ENCODE peak calls at places on chromosomes 16 and 17, in ten cellular contexts. One of them, this sample, is unnamed.
A peak's percentile ranks its signal among the peaks of the same experiment; 100 is the strongest.

GRCh38 chr17:42928714-42929496 is 28.3 kb downstream of the G6PC1 start:
- DNase-seq in cardiac septum: no peak
- DNase-seq in left ventricle myocardium inferior: no peak
- DNase-seq in HEK293T: peak; percentile 65
- DNase-seq in fibroblast of the aortic adventitia: peak; percentile 94
- DNase-seq in mucosa of descending colon: no peak
- DNase-seq in stimulated activated CD8-positive, alpha-beta memory T cell treated with anti-CD3 and anti-CD28 coated beads, Interleukin-7, amount 100 ng/mL, for 24 hours: no peak
- DNase-seq in fibroblast of mammary gland: peak; percentile 91
- DNase-seq in T-helper 1 cell: no peak
- DNase-seq in tibial artery: peak; percentile 78
- DNase-seq in this sample: peak; percentile 82

GRCh38 chr16:11848842-11849241 is 2.5 kb downstream of the RSL1D1 start:
- DNase-seq in mucosa of descending colon: no peak
- DNase-seq in left ventricle myocardium inferior: no peak
- DNase-seq in fibroblast of the aortic adventitia: peak; percentile 58
- DNase-seq in stimulated activated CD8-positive, alpha-beta memory T cell treated with anti-CD3 and anti-CD28 coated beads, Interleukin-7, amount 100 ng/mL, for 24 hours: no peak
- DNase-seq in cardiac septum: no peak
- DNase-seq in HEK293T: no peak
- DNase-seq in fibroblast of mammary gland: peak; percentile 79
- DNase-seq in tibial artery: no peak
- DNase-seq in T-helper 1 cell: no peak
- DNase-seq in this sample: peak; percentile 45

GRCh38 chr16:85767569-85767968 is 16.7 kb upstream of the C16orf74 start:
- DNase-seq in T-helper 1 cell: no peak
- DNase-seq in fibroblast of the aortic adventitia: peak; percentile 82
- DNase-seq in tibial artery: no peak
- DNase-seq in fibroblast of mammary gland: peak; percentile 78
- DNase-seq in cardiac septum: no peak
- DNase-seq in mucosa of descending colon: no peak
- DNase-seq in stimulated activated CD8-positive, alpha-beta memory T cell treated with anti-CD3 and anti-CD28 coated beads, Interleukin-7, amount 100 ng/mL, for 24 hours: no peak
- DNase-seq in left ventricle myocardium inferior: no peak
- DNase-seq in HEK293T: no peak
- DNase-seq in this sample: peak; percentile 86

GRCh38 chr17:65584604-65585521 is 23.4 kb upstream of the AXIN2 start:
- DNase-seq in mucosa of descending colon: no peak
- DNase-seq in tibial artery: no peak
- DNase-seq in cardiac septum: no peak
- DNase-seq in stimulated activated CD8-positive, alpha-beta memory T cell treated with anti-CD3 and anti-CD28 coated beads, Interleukin-7, amount 100 ng/mL, for 24 hours: no peak
- DNase-seq in left ventricle myocardium inferior: peak; percentile 42
- DNase-seq in fibroblast of mammary gland: no peak
- DNase-seq in T-helper 1 cell: no peak
- DNase-seq in fibroblast of the aortic adventitia: peak; percentile 22
- DNase-seq in HEK293T: no peak
- DNase-seq in this sample: no peak

GRCh38 chr17:14125518-14126125 is 56.3 kb downstream of the COX10 start:
- DNase-seq in fibroblast of mammary gland: no peak
- DNase-seq in T-helper 1 cell: no peak
- DNase-seq in stimulated activated CD8-positive, alpha-beta memory T cell treated with anti-CD3 and anti-CD28 coated beads, Interleukin-7, amount 100 ng/mL, for 24 hours: no peak
- DNase-seq in HEK293T: no peak
- DNase-seq in mucosa of descending colon: no peak
- DNase-seq in tibial artery: no peak
- DNase-seq in fibroblast of the aortic adventitia: no peak
- DNase-seq in left ventricle myocardium inferior: no peak
- DNase-seq in cardiac septum: no peak
- DNase-seq in this sample: peak; percentile 34

GRCh38 chr16:28930652-28931051 is 1.1 kb upstream of the CD19 start:
- DNase-seq in HEK293T: no peak
- DNase-seq in tibial artery: no peak
- DNase-seq in fibroblast of mammary gland: no peak
- DNase-seq in mucosa of descending colon: no peak
- DNase-seq in T-helper 1 cell: no peak
- DNase-seq in left ventricle myocardium inferior: no peak
- DNase-seq in cardiac septum: no peak
- DNase-seq in stimulated activated CD8-positive, alpha-beta memory T cell treated with anti-CD3 and anti-CD28 coated beads, Interleukin-7, amount 100 ng/mL, for 24 hours: no peak
- DNase-seq in fibroblast of the aortic adventitia: no peak
- DNase-seq in this sample: no peak

GRCh38 chr16:86343111-86343642 is 167.2 kb upstream of the FOXF1 start:
- DNase-seq in left ventricle myocardium inferior: peak; percentile 24
- DNase-seq in cardiac septum: no peak
- DNase-seq in HEK293T: no peak
- DNase-seq in fibroblast of mammary gland: peak; percentile 56
- DNase-seq in stimulated activated CD8-positive, alpha-beta memory T cell treated with anti-CD3 and anti-CD28 coated beads, Interleukin-7, amount 100 ng/mL, for 24 hours: no peak
- DNase-seq in T-helper 1 cell: no peak
- DNase-seq in tibial artery: peak; percentile 89
- DNase-seq in mucosa of descending colon: peak; percentile 44
- DNase-seq in fibroblast of the aortic adventitia: peak; percentile 94
- DNase-seq in this sample: peak; percentile 83

GRCh38 chr17:43212641-43213490 is 1.2 kb downstream of the TMEM106A start:
- DNase-seq in tibial artery: no peak
- DNase-seq in fibroblast of mammary gland: no peak
- DNase-seq in HEK293T: no peak
- DNase-seq in fibroblast of the aortic adventitia: peak; percentile 4
- DNase-seq in T-helper 1 cell: no peak
- DNase-seq in left ventricle myocardium inferior: no peak
- DNase-seq in cardiac septum: no peak
- DNase-seq in stimulated activated CD8-positive, alpha-beta memory T cell treated with anti-CD3 and anti-CD28 coated beads, Interleukin-7, amount 100 ng/mL, for 24 hours: no peak
- DNase-seq in mucosa of descending colon: no peak
- DNase-seq in this sample: no peak

GRCh38 chr16:22352726-22353125 is 21.7 kb downstream of the CDR2 start:
- DNase-seq in T-helper 1 cell: no peak
- DNase-seq in left ventricle myocardium inferior: no peak
- DNase-seq in fibroblast of mammary gland: no peak
- DNase-seq in stimulated activated CD8-positive, alpha-beta memory T cell treated with anti-CD3 and anti-CD28 coated beads, Interleukin-7, amount 100 ng/mL, for 24 hours: no peak
- DNase-seq in cardiac septum: no peak
- DNase-seq in tibial artery: no peak
- DNase-seq in HEK293T: no peak
- DNase-seq in mucosa of descending colon: no peak
- DNase-seq in fibroblast of the aortic adventitia: no peak
- DNase-seq in this sample: no peak

GRCh38 chr17:2792541-2793169 is 3.6 kb upstream of the RAP1GAP2 start:
- DNase-seq in stimulated activated CD8-positive, alpha-beta memory T cell treated with anti-CD3 and anti-CD28 coated beads, Interleukin-7, amount 100 ng/mL, for 24 hours: peak; percentile 47
- DNase-seq in left ventricle myocardium inferior: no peak
- DNase-seq in T-helper 1 cell: peak; percentile 36
- DNase-seq in HEK293T: no peak
- DNase-seq in tibial artery: no peak
- DNase-seq in cardiac septum: no peak
- DNase-seq in fibroblast of the aortic adventitia: no peak
- DNase-seq in fibroblast of mammary gland: no peak
- DNase-seq in mucosa of descending colon: no peak
- DNase-seq in this sample: no peak

GRCh38 chr17:55580596-55581133 is 69.4 kb upstream of the SMIM36 start:
- DNase-seq in fibroblast of mammary gland: no peak
- DNase-seq in HEK293T: no peak
- DNase-seq in stimulated activated CD8-positive, alpha-beta memory T cell treated with anti-CD3 and anti-CD28 coated beads, Interleukin-7, amount 100 ng/mL, for 24 hours: no peak
- DNase-seq in left ventricle myocardium inferior: no peak
- DNase-seq in cardiac septum: no peak
- DNase-seq in T-helper 1 cell: no peak
- DNase-seq in fibroblast of the aortic adventitia: no peak
- DNase-seq in mucosa of descending colon: no peak
- DNase-seq in tibial artery: no peak
- DNase-seq in this sample: no peak

GRCh38 chr17:19306160-19307111 is 56.1 kb downstream of the B9D1 start:
- DNase-seq in HEK293T: no peak
- DNase-seq in tibial artery: no peak
- DNase-seq in left ventricle myocardium inferior: no peak
- DNase-seq in T-helper 1 cell: peak; percentile 10
- DNase-seq in cardiac septum: no peak
- DNase-seq in mucosa of descending colon: peak; percentile 24
- DNase-seq in fibroblast of mammary gland: no peak
- DNase-seq in stimulated activated CD8-positive, alpha-beta memory T cell treated with anti-CD3 and anti-CD28 coated beads, Interleukin-7, amount 100 ng/mL, for 24 hours: no peak
- DNase-seq in fibroblast of the aortic adventitia: no peak
- DNase-seq in this sample: no peak

GRCh38 chr17:39177256-39177655 is 11.3 kb upstream of the ARL5C start:
- DNase-seq in cardiac septum: no peak
- DNase-seq in stimulated activated CD8-positive, alpha-beta memory T cell treated with anti-CD3 and anti-CD28 coated beads, Interleukin-7, amount 100 ng/mL, for 24 hours: no peak
- DNase-seq in fibroblast of the aortic adventitia: peak; percentile 47
- DNase-seq in tibial artery: no peak
- DNase-seq in HEK293T: no peak
- DNase-seq in left ventricle myocardium inferior: no peak
- DNase-seq in mucosa of descending colon: no peak
- DNase-seq in T-helper 1 cell: no peak
- DNase-seq in fibroblast of mammary gland: peak; percentile 38
- DNase-seq in this sample: no peak

GRCh38 chr17:41301916-41302901 is at the start of gene KRTAP29-1:
- DNase-seq in cardiac septum: peak; percentile 79
- DNase-seq in T-helper 1 cell: no peak
- DNase-seq in fibroblast of mammary gland: no peak
- DNase-seq in stimulated activated CD8-positive, alpha-beta memory T cell treated with anti-CD3 and anti-CD28 coated beads, Interleukin-7, amount 100 ng/mL, for 24 hours: no peak
- DNase-seq in left ventricle myocardium inferior: peak; percentile 61
- DNase-seq in HEK293T: no peak
- DNase-seq in mucosa of descending colon: no peak
- DNase-seq in fibroblast of the aortic adventitia: no peak
- DNase-seq in tibial artery: no peak
- DNase-seq in this sample: no peak

GRCh38 chr16:72736074-72736473 is 311.9 kb downstream of the ZFHX3 start:
- DNase-seq in mucosa of descending colon: no peak
- DNase-seq in left ventricle myocardium inferior: no peak
- DNase-seq in fibroblast of mammary gland: no peak
- DNase-seq in stimulated activated CD8-positive, alpha-beta memory T cell treated with anti-CD3 and anti-CD28 coated beads, Interleukin-7, amount 100 ng/mL, for 24 hours: no peak
- DNase-seq in fibroblast of the aortic adventitia: no peak
- DNase-seq in tibial artery: no peak
- DNase-seq in T-helper 1 cell: no peak
- DNase-seq in HEK293T: no peak
- DNase-seq in cardiac septum: no peak
- DNase-seq in this sample: no peak

GRCh38 chr17:4536742-4537411 is 18.3 kb downstream of the MYBBP1A start:
- DNase-seq in HEK293T: no peak
- DNase-seq in tibial artery: no peak
- DNase-seq in mucosa of descending colon: no peak
- DNase-seq in fibroblast of the aortic adventitia: peak; percentile 75
- DNase-seq in fibroblast of mammary gland: peak; percentile 58
- DNase-seq in cardiac septum: no peak
- DNase-seq in stimulated activated CD8-positive, alpha-beta memory T cell treated with anti-CD3 and anti-CD28 coated beads, Interleukin-7, amount 100 ng/mL, for 24 hours: no peak
- DNase-seq in T-helper 1 cell: no peak
- DNase-seq in left ventricle myocardium inferior: peak; percentile 42
- DNase-seq in this sample: peak; percentile 12

GRCh38 chr17:42975265-42975664 is 4.6 kb downstream of the PTGES3L start:
- DNase-seq in fibroblast of the aortic adventitia: no peak
- DNase-seq in T-helper 1 cell: no peak
- DNase-seq in left ventricle myocardium inferior: no peak
- DNase-seq in HEK293T: no peak
- DNase-seq in fibroblast of mammary gland: no peak
- DNase-seq in mucosa of descending colon: no peak
- DNase-seq in stimulated activated CD8-positive, alpha-beta memory T cell treated with anti-CD3 and anti-CD28 coated beads, Interleukin-7, amount 100 ng/mL, for 24 hours: no peak
- DNase-seq in tibial artery: no peak
- DNase-seq in cardiac septum: no peak
- DNase-seq in this sample: no peak